ENCODE peak calls at places on chromosomes 12 and 14, in five cellular contexts. Q, D, H, G and O are unnamed samples.

GRCh38 chr12:75964150-75964549 is 67.4 kb downstream of the PHLDA1 start:
- DNase-seq in Q (no peak), D (peak; percentile 25), H (peak; percentile 48), G (no peak), O (no peak)

GRCh38 chr14:60621386-60621785 is 27.9 kb downstream of the SIX1 start:
- DNase-seq in Q (no peak), D (no peak), H (no peak), G (no peak), O (no peak)

GRCh38 chr12:124007810-124008570 is 35.0 kb downstream of the ZNF664 start:
- DNase-seq in Q (peak; percentile 63), D (no peak), H (no peak), G (no peak), O (no peak)

GRCh38 chr14:65208548-65208947 is 106.2 kb upstream of the MAX start:
- DNase-seq in Q (no peak), D (no peak), H (no peak), G (no peak), O (no peak)

GRCh38 chr14:101083564-101084435 is 180.3 kb upstream of the RTL1 start:
- DNase-seq in Q (no peak), D (no peak), H (no peak), G (no peak), O (no peak)

GRCh38 chr12:130983328-130984017 is 29.8 kb downstream of the ADGRD1 start:
- DNase-seq in Q (no peak), D (no peak), H (no peak), G (no peak), O (no peak)

GRCh38 chr14:99892406-99892805 is 99.2 kb downstream of the EML1 start:
- DNase-seq in Q (no peak), D (no peak), H (no peak), G (no peak), O (no peak)

GRCh38 chr12:10033783-10034381 is 3.4 kb downstream of the CLEC9A start:
- DNase-seq in Q (peak; percentile 2), D (no peak), H (no peak), G (no peak), O (no peak)

GRCh38 chr12:334114-334513 is 55.0 kb downstream of the KDM5A start:
- DNase-seq in Q (no peak), D (no peak), H (no peak), G (no peak), O (no peak)

GRCh38 chr14:76962303-76962660 is 66.2 kb downstream of the IRF2BPL start:
- DNase-seq in Q (no peak), D (no peak), H (peak; percentile 53), G (no peak), O (no peak)

GRCh38 chr12:132477009-132477702 is 12.8 kb upstream of the FBRSL1 start:
- DNase-seq in Q (no peak), D (no peak), H (no peak), G (no peak), O (no peak)

GRCh38 chr14:36820111-36820709 is 158.6 kb downstream of the PAX9 start:
- DNase-seq in Q (peak; percentile 1), D (no peak), H (no peak), G (no peak), O (no peak)

GRCh38 chr12:53105256-53105655 is 2.0 kb downstream of the SOAT2 start:
- DNase-seq in Q (no peak), D (no peak), H (no peak), G (no peak), O (no peak)

GRCh38 chr12:79487386-79488110 is 203.2 kb downstream of the PAWR start:
- DNase-seq in Q (no peak), D (no peak), H (no peak), G (no peak), O (no peak)

GRCh38 chr12:49288412-49288853 is 6.5 kb upstream of the PRPH start:
- DNase-seq in Q (peak; percentile 79), D (no peak), H (no peak), G (peak; percentile 66), O (peak; percentile 34)

GRCh38 chr14:101562659-101563351 is 1.5 kb downstream of the DIO3 start:
- DNase-seq in Q (no peak), D (no peak), H (peak; percentile 27), G (no peak), O (no peak)

GRCh38 chr12:74983917-74984316 is 225.7 kb downstream of the KCNC2 start:
- DNase-seq in Q (no peak), D (no peak), H (no peak), G (no peak), O (no peak)

GRCh38 chr12:81010641-81011040 is 67.2 kb upstream of the ACSS3 start:
- DNase-seq in Q (peak; percentile 2), D (no peak), H (no peak), G (no peak), O (no peak)

GRCh38 chr12:65532744-65533143 is 254.3 kb downstream of the MSRB3 start:
- DNase-seq in Q (peak; percentile 47), D (no peak), H (no peak), G (no peak), O (peak; percentile 84)

DNA sequence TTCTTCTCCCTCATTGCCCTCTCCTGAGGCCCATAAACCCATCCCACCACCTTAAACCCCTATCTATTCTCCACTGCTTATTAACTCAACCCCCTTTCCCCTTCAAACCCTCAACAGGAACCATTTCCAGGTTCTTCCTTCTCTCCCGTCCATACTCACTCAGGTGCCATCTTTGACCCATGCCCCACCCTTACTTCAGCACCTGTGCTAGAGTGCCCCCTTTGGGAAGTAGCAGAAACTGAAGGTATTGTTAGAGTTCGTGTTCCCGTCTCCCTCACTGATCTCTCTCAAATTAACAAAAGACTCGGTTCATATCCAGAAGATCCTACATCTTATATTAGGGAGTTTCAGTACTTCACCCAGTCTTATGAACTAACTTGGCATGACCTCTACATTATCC is 86.6 kb downstream of the TMTC3 start:
- DNase-seq in Q (no peak), D (no peak), H (no peak), G (no peak), O (no peak)
- TF ChIP-seq CTCF in Q (no peak), D (no peak), H (no peak), G (no peak), O (no peak)

GRCh38 chr12:6218526-6218925 is 18.3 kb downstream of the CD9 start:
- DNase-seq in Q (no peak), D (no peak), H (no peak), G (no peak), O (no peak)

GRCh38 chr12:6215120-6215807 is 15.1 kb downstream of the CD9 start:
- DNase-seq in Q (no peak), D (no peak), H (no peak), G (no peak), O (no peak)

GRCh38 chr12:6214633-6215032 is 14.4 kb downstream of the CD9 start:
- DNase-seq in Q (no peak), D (no peak), H (no peak), G (no peak), O (no peak)

GRCh38 chr12:6215932-6216494 is 15.8 kb downstream of the CD9 start:
- DNase-seq in Q (peak; percentile 86), D (no peak), H (peak; percentile 81), G (peak; percentile 92), O (peak; percentile 69)

GRCh38 chr12:6216581-6216980 is 16.4 kb downstream of the CD9 start:
- DNase-seq in Q (no peak), D (no peak), H (no peak), G (no peak), O (no peak)
- H3K4me3 ChIP-seq in Q (no peak overlapping the region), D (no peak overlapping the region), H (no peak overlapping the region), G (no peak overlapping the region), O (no peak overlapping the region)

GRCh38 chr14:21192447-21192822 is 36.6 kb upstream of the OR5AU1 start:
- DNase-seq in Q (peak; percentile 19), D (no peak), H (no peak), G (no peak), O (no peak)
- TF ChIP-seq CTCF in Q (no peak), D (no peak), H (no peak), G (no peak), O (no peak)

DNA sequence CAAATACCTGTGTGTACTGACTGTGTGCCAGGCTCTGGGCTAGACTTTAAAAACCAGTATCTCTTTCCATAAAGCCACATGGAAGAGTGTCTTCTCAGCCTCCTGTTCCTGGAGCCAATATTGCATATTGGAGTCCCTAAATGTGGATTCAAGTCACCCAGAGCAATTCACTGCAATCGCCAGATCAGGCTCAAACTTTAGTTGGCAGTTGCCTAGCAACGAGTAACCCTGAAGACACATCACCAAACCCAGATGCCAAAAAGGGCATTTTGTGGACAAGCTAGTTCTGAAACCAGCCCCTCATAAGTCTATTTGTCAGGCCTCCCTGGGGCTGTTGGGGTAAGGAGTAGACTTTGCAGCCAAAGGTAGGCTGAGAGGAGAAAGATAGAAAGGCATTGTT is 13.7 kb downstream of the DPF3 start:
- DNase-seq in Q (peak; percentile 33), D (no peak), H (no peak), G (no peak), O (no peak)
- H3K4me3 ChIP-seq in Q (no peak overlapping the region), D (no peak overlapping the region), H (no peak overlapping the region), G (no peak overlapping the region), O (no peak overlapping the region)

DNA sequence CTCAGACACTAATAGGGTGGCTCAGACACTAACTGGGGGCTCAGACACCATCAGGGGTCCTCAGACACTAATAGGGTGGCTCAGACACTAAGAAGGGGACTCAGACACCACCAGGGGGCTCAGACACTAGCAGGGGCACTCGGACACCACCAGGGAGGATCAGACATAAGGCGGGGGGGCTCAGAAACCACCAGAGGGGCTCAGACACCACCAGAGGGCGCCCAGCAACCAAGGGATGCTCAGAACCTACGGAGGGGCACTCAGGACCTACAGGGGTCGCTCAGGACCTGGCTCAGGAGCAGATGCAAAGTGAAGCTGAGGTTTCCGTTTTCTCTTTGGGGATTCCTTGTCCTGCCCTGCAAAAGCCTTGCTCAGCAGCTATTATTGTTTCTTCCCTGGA is 448.5 kb downstream of the TMEM121 start:
- DNase-seq in Q (no peak), D (no peak), H (peak; percentile 47), G (no peak), O (no peak)
- TF ChIP-seq CTCF in Q (no peak), D (no peak), H (no peak), G (no peak), O (no peak)

GRCh38 chr12:121452356-121453021 is 52.6 kb downstream of the RNF34 start:
- DNase-seq in Q (no peak), D (no peak), H (peak; percentile 83), G (no peak), O (no peak)
- H3K4me3 ChIP-seq in Q (no peak overlapping the region), D (peak overlapping the region; percentile 40), H (no peak overlapping the region), G (no peak overlapping the region), O (no peak overlapping the region)

GRCh38 chr14:97978336-97978735 is 1181.2 kb downstream of the VRK1 start:
- DNase-seq in Q (peak; percentile 9), D (peak; percentile 76), H (peak; percentile 79), G (peak; percentile 2), O (peak; percentile 50)
- TF ChIP-seq CTCF in Q (no peak), D (peak; percentile 49), H (no peak), G (no peak), O (peak; percentile 43)

DNA sequence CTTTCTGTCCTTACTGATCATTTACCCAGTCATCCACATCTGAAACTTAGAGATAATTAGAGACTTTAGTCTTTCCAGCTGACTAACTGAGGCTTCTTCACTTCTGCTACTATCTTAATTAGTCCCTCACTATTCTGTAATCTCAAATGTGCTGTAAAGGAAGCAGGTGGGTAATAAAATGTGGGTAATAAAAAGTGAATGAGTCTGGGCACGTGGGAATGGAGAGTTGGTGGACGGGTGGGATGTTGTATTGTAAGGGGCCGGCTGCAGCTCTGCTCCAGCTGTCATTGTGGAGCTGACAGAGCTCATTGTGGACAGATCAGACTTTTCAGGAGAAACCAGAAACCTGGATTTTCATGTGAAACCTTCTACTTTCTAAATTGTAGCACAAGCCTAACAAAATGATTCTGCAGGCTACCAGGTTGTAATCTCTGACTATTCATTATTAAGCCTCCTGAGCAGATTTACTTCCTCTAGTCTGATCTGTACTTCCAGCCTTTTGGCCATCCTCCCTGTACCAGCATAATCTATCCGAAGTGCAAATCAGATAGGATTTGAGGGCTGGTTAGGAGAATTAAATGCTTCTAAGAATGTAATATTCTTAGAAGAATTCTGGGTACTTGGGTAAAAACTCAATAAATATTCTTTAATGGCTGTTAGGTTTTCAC is 42.0 kb upstream of the BMAL2 start:
- DNase-seq in Q (no peak), D (no peak), H (no peak), G (no peak), O (no peak)
- H3K4me3 ChIP-seq in Q (no peak overlapping the region), D (no peak overlapping the region), H (no peak overlapping the region), G (no peak overlapping the region), O (no peak overlapping the region)